ENCODE peak calls at places on chromosomes 3 and 15, in seven cellular contexts. G is mammary epithelial cell; F is sigmoid colon; D is OCI-LY7; L is prostate gland; Y is GM23248; Q is CD8-positive, alpha-beta T cell. S is an unnamed sample.

GRCh38 chr15:77456746-77457618 is 36.3 kb downstream of the HMG20A start:
- DNase-seq in F (no peak), L (no peak), D (no peak), Y (no peak), Q (no peak), G (no peak), S (no peak)

GRCh38 chr3:12158387-12159226 is at the start of gene TIMP4:
- DNase-seq in F (peak), D (no peak), G (no peak), L (no peak), Q (no peak), Y (peak), S (peak)

GRCh38 chr3:141878326-141878725 is 1.9 kb downstream of the ATP1B3 start:
- DNase-seq in F (no peak), G (no peak), D (peak), Y (no peak), L (no peak), Q (no peak), S (no peak)

GRCh38 chr3:99702953-99703352 is 64.6 kb downstream of the COL8A1 start:
- DNase-seq in Q (no peak), D (no peak), L (no peak), Y (no peak), G (no peak), F (no peak), S (no peak)

GRCh38 chr15:31435256-31435781 is 108.7 kb downstream of the KLF13 start:
- DNase-seq in G (peak), Q (peak), Y (peak), F (peak), D (peak), L (peak), S (peak)

GRCh38 chr15:98651581-98652220 is 3.4 kb downstream of the IGF1R start:
- DNase-seq in G (peak), F (no peak), Y (peak), L (peak), D (no peak), Q (no peak), S (no peak)

GRCh38 chr15:43702701-43703433 is 9.2 kb downstream of the CKMT1A start:
- DNase-seq in D (no peak), Q (no peak), L (no peak), G (no peak), Y (no peak), F (no peak), S (no peak)

GRCh38 chr3:113212155-113212844 is 943 bp downstream of the BOC start:
- DNase-seq in G (peak), L (no peak), D (no peak), F (peak), Y (peak), Q (no peak), S (peak)

GRCh38 chr3:15206662-15207576 is 873 bp downstream of the CAPN7 start:
- DNase-seq in L (peak), G (peak), D (peak), Y (peak), Q (no peak), F (peak), S (no peak)

GRCh38 chr15:78167227-78167888 is 18.2 kb downstream of the IDH3A start:
- DNase-seq in Q (no peak), Y (no peak), F (no peak), G (no peak), L (no peak), D (peak), S (no peak)

GRCh38 chr3:105647047-105647446 is 221.8 kb downstream of the CBLB start:
- DNase-seq in D (no peak), F (no peak), L (no peak), Q (no peak), Y (peak), G (peak), S (no peak)

GRCh38 chr3:59300727-59301134 is 250.9 kb upstream of the CFAP20DC start:
- DNase-seq in Y (peak), G (peak), D (no peak), L (no peak), F (no peak), Q (no peak), S (no peak)

GRCh38 chr3:58090351-58090750 is 82.1 kb downstream of the FLNB start:
- DNase-seq in Y (no peak), D (no peak), F (no peak), G (no peak), L (no peak), Q (no peak), S (no peak)

GRCh38 chr15:52558196-52558595 is 10.6 kb downstream of the ARPP19 start:
- DNase-seq in Q (no peak), G (peak), D (no peak), F (no peak), Y (peak), L (no peak), S (no peak)

GRCh38 chr3:194675081-194675640 is 3.2 kb upstream of the LSG1 start:
- DNase-seq in D (no peak), Y (peak), F (no peak), Q (no peak), L (no peak), G (peak), S (peak)

GRCh38 chr15:66702770-66703539 is 919 bp downstream of the SMAD6 start:
- DNase-seq in F (no peak), L (no peak), G (no peak), Q (no peak), D (peak), Y (peak), S (no peak)

GRCh38 chr15:90910441-90911301 is 7.6 kb downstream of the MAN2A2 start:
- DNase-seq in G (no peak), Y (no peak), Q (no peak), L (no peak), D (no peak), F (no peak), S (no peak)

GRCh38 chr15:62770752-62771151 is 271.8 kb upstream of the TPM1 start:
- DNase-seq in G (peak), F (no peak), Q (no peak), Y (peak), L (no peak), D (no peak), S (no peak)

GRCh38 chr15:37576952-37577351 is 357.5 kb upstream of the TMCO5A start:
- DNase-seq in L (no peak), F (no peak), Q (no peak), Y (no peak), D (no peak), G (no peak), S (no peak)

GRCh38 chr3:119604878-119605277 is 7.2 kb downstream of the PLA1A start:
- DNase-seq in Y (peak), G (peak), L (no peak), Q (no peak), D (no peak), F (no peak), S (no peak)

GRCh38 chr3:143283432-143284128 is 164.0 kb downstream of the CHST2 start:
- DNase-seq in F (no peak), L (no peak), D (no peak), Q (no peak), G (peak), Y (peak), S (no peak)

GRCh38 chr3:140508545-140508944 is 169.3 kb upstream of the TRIM42 start:
- DNase-seq in Y (no peak), F (no peak), Q (no peak), L (no peak), G (no peak), D (no peak), S (no peak)

GRCh38 chr3:152069871-152070270 is 196.4 kb downstream of the SUCNR1 start:
- DNase-seq in D (no peak), F (no peak), Y (no peak), Q (no peak), L (no peak), G (peak), S (no peak)

GRCh38 chr3:165742351-165742750 is 94.9 kb downstream of the BCHE start:
- DNase-seq in Y (no peak), F (no peak), L (no peak), D (no peak), Q (no peak), G (no peak), S (no peak)

GRCh38 chr3:39096775-39097174 is 10.7 kb downstream of the GORASP1 start:
- DNase-seq in L (no peak), F (no peak), Q (no peak), Y (peak), D (no peak), G (peak), S (no peak)

GRCh38 chr3:142433110-142433509 is 14.7 kb downstream of the XRN1 start:
- DNase-seq in Q (no peak), L (no peak), G (no peak), Y (no peak), F (no peak), D (no peak), S (no peak)

GRCh38 chr15:69783211-69783610 is 314.5 kb downstream of the TLE3 start:
- DNase-seq in D (peak), Q (no peak), Y (no peak), L (no peak), G (no peak), F (no peak), S (no peak)

GRCh38 chr15:63888146-63888545 is 54.4 kb upstream of the HERC1 start:
- DNase-seq in Y (no peak), L (no peak), F (no peak), G (no peak), D (no peak), Q (no peak), S (no peak)

GRCh38 chr15:63887630-63888029 is 53.9 kb upstream of the HERC1 start:
- DNase-seq in D (no peak), Q (no peak), L (no peak), Y (no peak), F (no peak), G (no peak), S (no peak)

GRCh38 chr15:63881431-63881830 is 47.7 kb upstream of the HERC1 start:
- DNase-seq in G (no peak), F (no peak), Q (no peak), D (peak), L (no peak), Y (no peak), S (no peak)

GRCh38 chr15:63888823-63889222 is 55.1 kb upstream of the HERC1 start:
- DNase-seq in Y (no peak), Q (no peak), F (no peak), G (no peak), D (no peak), L (no peak), S (no peak)

DNA sequence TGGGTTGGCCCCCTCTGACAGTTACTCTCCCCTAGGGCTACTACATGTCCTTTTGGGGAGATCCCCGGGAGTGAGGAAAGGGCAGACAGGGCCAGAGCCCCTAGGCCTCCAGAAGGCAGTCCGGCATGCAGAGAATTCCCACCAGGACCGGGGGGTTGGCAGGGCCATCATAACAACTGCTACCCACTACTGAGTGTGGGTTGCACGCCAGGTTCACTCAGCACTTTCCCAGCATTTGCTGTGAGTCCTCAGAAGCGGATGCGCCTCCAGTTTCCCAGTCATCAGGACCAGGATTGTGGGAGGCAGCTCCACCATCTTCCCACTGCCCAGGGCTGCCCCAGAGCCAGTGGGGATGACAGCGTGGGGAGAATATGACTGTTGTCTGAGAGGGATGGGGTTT is 51.2 kb upstream of the HERC1 start:
- DNase-seq in D (no peak), L (no peak), Q (no peak), G (no peak), Y (no peak), F (no peak), S (no peak)
- H3K4me3 ChIP-seq in D (no peak), L (no peak), Q (no peak), G (no peak), Y (no peak), F (no peak), S (no peak)

GRCh38 chr15:74958908-74959642 is 2.5 kb upstream of the RPP25 start:
- DNase-seq in Y (no peak), F (no peak), D (no peak), Q (no peak), L (no peak), G (no peak), S (no peak)
- H3K4me3 ChIP-seq in Y (peak), F (peak), D (no peak), Q (no peak), L (peak), G (no peak), S (peak)

DNA sequence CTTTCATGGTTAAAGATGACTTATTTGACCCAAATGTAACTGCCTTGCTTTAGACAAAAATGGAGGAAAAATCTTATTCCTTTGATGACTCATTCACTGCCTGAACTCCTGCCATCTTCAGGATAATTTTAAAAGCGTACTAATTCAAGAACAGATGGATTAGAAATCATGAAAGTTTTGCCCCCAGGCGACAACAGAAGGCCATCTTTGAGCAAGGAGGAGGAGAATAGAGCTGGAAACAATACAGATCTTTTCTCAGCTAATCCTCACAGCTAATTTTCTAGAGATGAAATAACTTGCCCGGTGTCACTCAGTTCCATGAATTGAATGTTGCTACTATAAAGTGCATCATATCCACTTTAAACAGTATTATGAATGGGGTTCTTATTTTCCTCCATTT is 324.7 kb upstream of the RARB start:
- DNase-seq in D (no peak), G (no peak), L (no peak), Y (no peak), Q (no peak), F (no peak), S (no peak)
- H3K4me3 ChIP-seq in D (no peak), G (no peak), L (no peak), Y (no peak), Q (no peak), F (no peak), S (no peak)

GRCh38 chr3:128726691-128727031 is 678 bp downstream of the RAB7A start:
- DNase-seq in F (peak), Y (peak), D (peak), L (peak), Q (no peak), G (peak), S (peak)

GRCh38 chr3:128727996-128728395 is 2.0 kb downstream of the RAB7A start:
- DNase-seq in G (peak), D (no peak), Y (peak), F (no peak), L (no peak), Q (no peak), S (no peak)

GRCh38 chr3:128727059-128727458 is 1.1 kb downstream of the RAB7A start:
- DNase-seq in D (no peak), G (no peak), Y (no peak), Q (no peak), L (no peak), F (no peak), S (no peak)

GRCh38 chr3:128725932-128726690 is at the start of gene RAB7A:
- DNase-seq in Q (peak), G (peak), D (peak), F (peak), L (peak), Y (peak), S (peak)

DNA sequence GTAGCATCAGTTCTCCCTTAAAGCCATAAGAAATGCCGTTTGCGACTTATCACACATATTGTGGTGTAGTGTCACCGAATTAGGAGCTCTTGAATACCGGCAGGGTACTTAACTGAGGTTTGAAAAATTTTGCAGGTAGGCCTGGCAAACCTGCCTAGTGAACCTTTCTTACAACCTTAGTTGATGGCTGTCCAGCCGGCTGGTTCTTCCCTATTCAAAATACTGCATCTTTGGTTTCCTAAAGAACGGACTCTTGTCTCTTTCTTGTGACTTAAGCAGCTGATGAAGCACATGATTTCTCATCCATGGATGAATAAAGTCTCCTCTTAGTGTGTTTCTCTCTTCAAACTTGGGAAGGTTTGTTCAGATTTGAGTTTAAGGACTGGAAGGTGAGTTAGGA is 1.5 kb downstream of the RAB7A start:
- DNase-seq in Q (no peak), D (no peak), L (no peak), G (no peak), F (no peak), Y (peak), S (no peak)
- H3K4me3 ChIP-seq in Q (peak), D (peak), L (peak), G (peak), F (peak), Y (peak), S (peak)

DNA sequence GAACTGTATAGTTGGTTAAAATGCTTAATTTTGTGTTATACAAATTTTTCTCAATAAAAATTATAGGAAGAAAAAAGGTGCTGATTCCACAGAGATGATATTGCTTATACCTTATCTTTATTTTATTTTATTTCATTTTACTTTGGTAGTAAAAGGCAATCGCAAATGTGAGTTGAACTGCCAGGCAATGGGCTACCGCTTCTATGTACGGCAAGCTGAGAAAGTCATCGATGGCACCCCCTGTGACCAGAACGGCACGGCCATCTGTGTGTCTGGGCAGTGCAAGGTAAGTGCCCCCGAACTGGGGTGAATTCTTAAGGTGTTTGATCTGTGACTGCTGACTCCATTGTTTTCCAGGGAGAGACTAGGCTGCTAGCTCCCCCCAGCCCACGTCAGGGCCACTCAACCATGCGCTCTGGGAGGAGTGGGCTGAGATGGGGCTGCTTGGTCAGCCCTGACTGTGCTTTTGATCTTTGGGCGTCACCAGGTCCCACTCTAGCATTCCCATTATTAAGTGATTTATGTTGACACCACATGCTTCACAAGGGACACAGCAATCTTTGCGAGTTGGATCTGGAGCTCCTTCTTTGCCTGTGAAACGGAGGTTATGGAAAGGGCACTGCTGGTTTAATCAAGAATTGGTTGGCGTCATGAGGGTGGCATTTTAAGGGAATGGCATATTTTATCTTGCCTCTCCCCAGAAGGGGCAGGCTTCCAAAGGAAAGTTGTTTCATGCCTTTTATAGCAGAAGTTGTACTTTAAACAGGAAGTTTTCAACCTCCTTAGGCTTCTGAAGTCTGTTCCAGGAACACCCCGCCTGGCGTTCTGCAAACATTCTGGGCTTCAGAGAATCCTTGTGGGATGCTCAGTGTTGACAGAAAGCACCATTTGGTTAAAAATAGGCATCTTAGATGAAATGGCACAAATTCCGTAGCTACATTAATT is 296.5 kb downstream of the THSD4 start:
- DNase-seq in F (no peak), Q (no peak), L (peak), Y (no peak), D (no peak), G (no peak), S (no peak)
- H3K4me3 ChIP-seq in F (no peak), Q (no peak), L (no peak), Y (no peak), D (no peak), G (no peak), S (no peak)

S was measured in heart right ventricle.